ENCODE peak calls at places on chromosomes 6 and 20, in four cellular contexts. S, T, B and E are unnamed samples.

GRCh38 chr6:108002365-108003221 is 44.6 kb upstream of the SEC63 start:
- DNase-seq in S (no peak), T (peak; percentile 73), B (no peak), E (no peak)

GRCh38 chr6:22025468-22026159 is 271.2 kb downstream of the PRL start:
- DNase-seq in S (no peak), T (peak; percentile 35), B (peak; percentile 78), E (no peak)

GRCh38 chr20:35339007-35339406 is 46.8 kb upstream of the FAM83C start:
- DNase-seq in S (no peak), T (no peak), B (no peak), E (no peak)

GRCh38 chr6:44787254-44787844 is 399.8 kb downstream of the CDC5L start:
- DNase-seq in S (no peak), T (no peak), B (no peak), E (no peak)

GRCh38 chr6:110560239-110561015 is 84.0 kb upstream of the SLC22A16 start:
- DNase-seq in S (no peak), T (no peak), B (no peak), E (no peak)

GRCh38 chr20:25215521-25215920 is 20.0 kb downstream of the ENTPD6 start:
- DNase-seq in S (no peak), T (no peak), B (no peak), E (no peak)

GRCh38 chr20:12166053-12166717 is 248.5 kb downstream of the BTBD3 start:
- DNase-seq in S (peak; percentile 20), T (peak; percentile 66), B (no peak), E (peak; percentile 67)

GRCh38 chr6:134250776-134251175 is 67.1 kb downstream of the SGK1 start:
- DNase-seq in S (no peak), T (no peak), B (no peak), E (no peak)

GRCh38 chr6:129501401-129502051 is 208.5 kb downstream of the ARHGAP18 start:
- DNase-seq in S (peak; percentile 54), T (peak; percentile 93), B (peak; percentile 67), E (no peak)

GRCh38 chr6:158570681-158570962 is 10.7 kb downstream of the TMEM181 start:
- DNase-seq in S (no peak), T (no peak), B (no peak), E (no peak)

GRCh38 chr6:108750801-108751200 is 97.4 kb upstream of the ARMC2 start:
- DNase-seq in S (no peak), T (no peak), B (no peak), E (no peak)

GRCh38 chr6:77462359-77463307 is 658 bp downstream of the HTR1B start:
- DNase-seq in S (no peak), T (peak; percentile 30), B (no peak), E (no peak)

GRCh38 chr6:32082951-32083350 is 26.2 kb downstream of the TNXB start:
- DNase-seq in S (peak; percentile 79), T (no peak), B (no peak), E (peak; percentile 67)

GRCh38 chr6:42250509-42250908 is 32.8 kb upstream of the MRPS10 start:
- DNase-seq in S (no peak), T (no peak), B (no peak), E (no peak)

GRCh38 chr6:107132330-107132954 is 17.1 kb upstream of the BEND3 start:
- DNase-seq in S (no peak), T (peak; percentile 45), B (no peak), E (no peak)

GRCh38 chr20:1313236-1313964 is 15.5 kb downstream of the SDCBP2 start:
- DNase-seq in S (peak; percentile 77), T (peak; percentile 87), B (peak; percentile 70), E (peak; percentile 75)

GRCh38 chr6:100514603-100515002 is 49.9 kb upstream of the SIM1 start:
- DNase-seq in S (no peak), T (no peak), B (no peak), E (no peak)

GRCh38 chr6:34182751-34183531 is 37.1 kb upstream of the GRM4 start:
- DNase-seq in S (no peak), T (no peak), B (peak; percentile 50), E (no peak)

GRCh38 chr6:42047790-42048405 is 2.4 kb upstream of the TAF8 start:
- DNase-seq in S (no peak), T (no peak), B (no peak), E (no peak)

GRCh38 chr6:57068066-57068465 is 21.6 kb downstream of the KIAA1586 start:
- DNase-seq in S (no peak), T (no peak), B (no peak), E (no peak)

GRCh38 chr6:98843274-98844243 is 9.2 kb downstream of the POU3F2 start:
- DNase-seq in S (no peak), T (no peak), B (no peak), E (no peak)

GRCh38 chr6:98841589-98842488 is 7.5 kb downstream of the POU3F2 start:
- DNase-seq in S (no peak), T (no peak), B (no peak), E (no peak)

GRCh38 chr6:98844244-98845161 is 10.1 kb downstream of the POU3F2 start:
- DNase-seq in S (no peak), T (no peak), B (no peak), E (no peak)

GRCh38 chr6:98841114-98841513 is 6.7 kb downstream of the POU3F2 start:
- DNase-seq in S (no peak), T (no peak), B (no peak), E (no peak)

GRCh38 chr6:98842489-98843180 is 8.3 kb downstream of the POU3F2 start:
- DNase-seq in S (no peak), T (no peak), B (no peak), E (no peak)
- H3K27me3 ChIP-seq in S (peaks cover 100% of the 10 kb centered on the region), T (peaks cover 97% of the 10 kb centered on the region), B (peaks cover 18% of the 10 kb centered on the region), E (peaks cover 100% of the 10 kb centered on the region)

GRCh38 chr20:50533061-50533460 is 22.9 kb downstream of the PTPN1 start:
- DNase-seq in S (no peak), T (no peak), B (no peak), E (no peak)

GRCh38 chr20:50536333-50536732 is 26.1 kb downstream of the PTPN1 start:
- DNase-seq in S (no peak), T (peak; percentile 36), B (no peak), E (no peak)

GRCh38 chr20:50535162-50535561 is 25.0 kb downstream of the PTPN1 start:
- DNase-seq in S (no peak), T (no peak), B (no peak), E (no peak)

GRCh38 chr20:50533464-50533863 is 23.3 kb downstream of the PTPN1 start:
- DNase-seq in S (no peak), T (no peak), B (no peak), E (no peak)

GRCh38 chr20:50534567-50534966 is 24.4 kb downstream of the PTPN1 start:
- DNase-seq in S (peak; percentile 30), T (no peak), B (no peak), E (no peak)
- H3K27ac ChIP-seq in S (peak overlapping the region; percentile 38), T (peak overlapping the region; percentile 58), B (no peak overlapping the region), E (no peak overlapping the region)

GRCh38 chr6:144334150-144334708 is 49.1 kb downstream of the UTRN start:
- DNase-seq in S (peak; percentile 52), T (no peak), B (no peak), E (no peak)
- H3K4me3 ChIP-seq in S (peak overlapping the region; percentile 58), T (no peak overlapping the region), B (no peak overlapping the region), E (peak overlapping the region; percentile 14)

GRCh38 chr6:139844907-139845306 is 470.5 kb upstream of the CITED2 start:
- DNase-seq in S (no peak), T (no peak), B (no peak), E (no peak)

GRCh38 chr6:139839506-139840156 is 465.2 kb upstream of the CITED2 start:
- DNase-seq in S (peak; percentile 24), T (no peak), B (no peak), E (no peak)

GRCh38 chr6:139846538-139847321 is 472.3 kb upstream of the CITED2 start:
- DNase-seq in S (no peak), T (peak; percentile 54), B (no peak), E (no peak)

GRCh38 chr6:139847322-139847797 is 472.9 kb upstream of the CITED2 start:
- DNase-seq in S (no peak), T (no peak), B (no peak), E (no peak)

GRCh38 chr6:139841794-139842215 is 467.4 kb upstream of the CITED2 start:
- DNase-seq in S (no peak), T (no peak), B (no peak), E (no peak)
- H3K27me3 ChIP-seq in S (no peaks in the 10 kb centered on the region), T (no peaks in the 10 kb centered on the region), B (no peaks in the 10 kb centered on the region), E (no peaks in the 10 kb centered on the region)

GRCh38 chr6:122265755-122266154 is 133.7 kb upstream of the HSF2 start:
- DNase-seq in S (no peak), T (no peak), B (no peak), E (no peak)
- H3K27ac ChIP-seq in S (no peak overlapping the region), T (no peak overlapping the region), B (no peak overlapping the region), E (no peak overlapping the region)

DNA sequence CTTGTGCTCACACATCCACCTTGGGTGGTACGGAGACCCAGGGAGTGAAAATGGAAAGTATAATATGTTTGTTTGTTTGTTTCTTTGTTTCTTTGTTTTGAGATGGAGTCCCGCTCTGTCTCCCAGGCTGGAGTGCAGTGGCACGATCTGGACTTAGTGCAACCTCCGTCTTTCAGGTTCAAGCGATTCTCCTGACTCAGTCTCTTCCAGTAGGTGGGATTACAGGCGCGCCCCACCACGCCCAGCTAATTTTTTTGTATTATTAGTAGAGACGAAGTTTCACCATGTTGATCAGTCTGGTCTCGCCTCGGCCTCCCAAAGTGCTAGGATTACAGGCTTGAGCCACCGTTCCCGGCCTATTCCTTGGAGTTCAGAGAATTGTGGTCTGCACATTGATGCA is 115.4 kb downstream of the TRIM27 start:
- DNase-seq in S (no peak), T (no peak), B (no peak), E (no peak)
- H3K4me3 ChIP-seq in S (no peak overlapping the region), T (no peak overlapping the region), B (peak overlapping the region; percentile 52), E (no peak overlapping the region)

DNA sequence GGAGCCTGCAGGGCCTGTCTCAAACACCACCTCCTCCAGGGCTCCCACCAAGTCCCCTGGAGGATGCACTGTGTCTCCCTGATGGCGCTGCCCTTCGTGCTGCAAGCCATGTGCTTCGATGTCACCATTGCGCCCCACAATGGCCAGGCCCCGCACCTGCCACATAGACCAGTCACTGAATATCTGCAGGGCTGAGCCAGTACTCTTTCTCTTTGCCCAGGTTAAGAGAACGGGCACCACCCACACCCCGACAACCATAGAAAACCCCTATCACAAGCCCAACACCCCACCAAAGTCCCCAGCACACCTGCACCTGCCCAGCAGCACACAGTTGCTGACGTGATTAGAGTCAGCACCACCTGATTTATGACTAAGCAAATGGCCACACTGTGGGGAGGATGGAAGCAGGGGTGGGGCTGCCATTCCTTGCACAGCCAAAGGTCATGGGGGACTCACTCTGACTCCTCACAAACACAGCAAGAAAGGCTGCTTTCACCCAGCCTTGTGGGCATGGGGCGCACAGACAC is 104.3 kb downstream of the SLC23A2 start:
- DNase-seq in S (no peak), T (peak; percentile 40), B (no peak), E (no peak)
- H3K27me3 ChIP-seq in S (no peaks in the 10 kb centered on the region), T (no peaks in the 10 kb centered on the region), B (no peaks in the 10 kb centered on the region), E (no peaks in the 10 kb centered on the region)